ENCODE peak calls at places on chromosomes 7 and 10, in five cellular contexts. S is AG10803, V is GM20000, Q is fibroblast of the aortic adventitia, U is choroid plexus epithelial cell. Z is an unnamed sample.

GRCh38 chr10:117074621-117075020 is 63.4 kb downstream of the VAX1 start:
- DNase-seq in U (no peak), V (no peak), Q (no peak), S (no peak), Z (no peak)

GRCh38 chr7:104264281-104264680 is 56.5 kb upstream of the ORC5 start:
- DNase-seq in Q (peak; percentile 59), U (peak; percentile 22), V (no peak), S (no peak), Z (peak; percentile 36)

GRCh38 chr7:121544726-121545125 is 148.6 kb upstream of the FAM3C start:
- DNase-seq in U (peak; percentile 97), V (peak; percentile 8), S (peak; percentile 92), Q (peak; percentile 96), Z (peak; percentile 97)

GRCh38 chr10:89404648-89405047 is 9.7 kb upstream of the IFIT5 start:
- DNase-seq in U (no peak), S (no peak), Q (no peak), V (no peak), Z (no peak)

GRCh38 chr7:1931248-1931950 is 261.3 kb downstream of the ELFN1 start:
- DNase-seq in V (no peak), U (peak; percentile 47), Q (peak; percentile 81), S (no peak), Z (peak; percentile 70)

GRCh38 chr7:142626420-142627035 is 122.7 kb upstream of the PRSS1 start:
- DNase-seq in V (peak; percentile 38), Q (peak; percentile 36), S (peak; percentile 10), U (peak; percentile 58), Z (no peak)

GRCh38 chr7:94497874-94498670 is 11.5 kb upstream of the CASD1 start:
- DNase-seq in V (no peak), S (no peak), Q (no peak), U (no peak), Z (no peak)

GRCh38 chr10:45471531-45472310 is 97.7 kb downstream of the ALOX5 start:
- DNase-seq in Q (no peak), V (no peak), U (no peak), S (no peak), Z (no peak)

GRCh38 chr7:129122751-129123516 is 21.6 kb upstream of the TSPAN33 start:
- DNase-seq in S (no peak), V (peak; percentile 86), Q (no peak), U (peak; percentile 62), Z (peak; percentile 14)

GRCh38 chr10:109616356-109616755 is 307.0 kb downstream of the XPNPEP1 start:
- DNase-seq in V (no peak), Q (no peak), U (no peak), S (no peak), Z (no peak)

GRCh38 chr10:120221873-120222485 is 235.0 kb upstream of the PLPP4 start:
- DNase-seq in S (peak; percentile 55), V (peak; percentile 70), Q (peak; percentile 70), U (peak; percentile 79), Z (peak; percentile 10)

GRCh38 chr10:44253769-44254462 is 131.0 kb downstream of the CXCL12 start:
- DNase-seq in Q (peak; percentile 67), U (peak; percentile 73), V (no peak), S (peak; percentile 94), Z (peak; percentile 75)